ENCODE peak calls at places on chromosomes 11 and 22, in four cellular contexts. One of them, this sample, is unnamed.

GRCh38 chr11:10455637-10456487 is 798 bp downstream of the AMPD3 start:
- DNase-seq in OCI-LY7: peak
- DNase-seq in heart right ventricle: peak
- DNase-seq in right lobe of liver: no peak
- DNase-seq in this sample: peak

GRCh38 chr11:102643941-102644340 is 18.8 kb upstream of the MMP20 start:
- DNase-seq in OCI-LY7: no peak
- DNase-seq in heart right ventricle: no peak
- DNase-seq in right lobe of liver: no peak
- DNase-seq in this sample: no peak

GRCh38 chr22:19291218-19291579 is 320 bp downstream of the CLTCL1 start:
- DNase-seq in OCI-LY7: no peak
- DNase-seq in heart right ventricle: peak
- DNase-seq in right lobe of liver: peak
- DNase-seq in this sample: no peak

GRCh38 chr11:130063398-130063797 is 6.3 kb upstream of the APLP2 start:
- DNase-seq in OCI-LY7: no peak
- DNase-seq in heart right ventricle: no peak
- DNase-seq in right lobe of liver: no peak
- DNase-seq in this sample: no peak

GRCh38 chr11:2194877-2195755 is 23.5 kb upstream of the TH start:
- DNase-seq in OCI-LY7: peak
- DNase-seq in heart right ventricle: peak
- DNase-seq in right lobe of liver: no peak
- DNase-seq in this sample: no peak

GRCh38 chr11:1298695-1299492 is 10.5 kb downstream of the TOLLIP start:
- DNase-seq in OCI-LY7: no peak
- DNase-seq in heart right ventricle: peak
- DNase-seq in right lobe of liver: peak
- DNase-seq in this sample: no peak

GRCh38 chr11:115338476-115338875 is 165.7 kb downstream of the CADM1 start:
- DNase-seq in OCI-LY7: no peak
- DNase-seq in heart right ventricle: no peak
- DNase-seq in right lobe of liver: no peak
- DNase-seq in this sample: no peak

GRCh38 chr11:75597636-75598035 is 35.6 kb downstream of the SERPINH1 start:
- DNase-seq in OCI-LY7: peak
- DNase-seq in heart right ventricle: no peak
- DNase-seq in right lobe of liver: no peak
- DNase-seq in this sample: no peak

GRCh38 chr11:8671242-8671641 is 11.2 kb downstream of the TRIM66 start:
- DNase-seq in OCI-LY7: no peak
- DNase-seq in heart right ventricle: peak
- DNase-seq in right lobe of liver: no peak
- DNase-seq in this sample: peak

GRCh38 chr11:19673924-19674390 is 38.7 kb upstream of the NAV2 start:
- DNase-seq in OCI-LY7: no peak
- DNase-seq in heart right ventricle: peak
- DNase-seq in right lobe of liver: no peak
- DNase-seq in this sample: no peak

DNA sequence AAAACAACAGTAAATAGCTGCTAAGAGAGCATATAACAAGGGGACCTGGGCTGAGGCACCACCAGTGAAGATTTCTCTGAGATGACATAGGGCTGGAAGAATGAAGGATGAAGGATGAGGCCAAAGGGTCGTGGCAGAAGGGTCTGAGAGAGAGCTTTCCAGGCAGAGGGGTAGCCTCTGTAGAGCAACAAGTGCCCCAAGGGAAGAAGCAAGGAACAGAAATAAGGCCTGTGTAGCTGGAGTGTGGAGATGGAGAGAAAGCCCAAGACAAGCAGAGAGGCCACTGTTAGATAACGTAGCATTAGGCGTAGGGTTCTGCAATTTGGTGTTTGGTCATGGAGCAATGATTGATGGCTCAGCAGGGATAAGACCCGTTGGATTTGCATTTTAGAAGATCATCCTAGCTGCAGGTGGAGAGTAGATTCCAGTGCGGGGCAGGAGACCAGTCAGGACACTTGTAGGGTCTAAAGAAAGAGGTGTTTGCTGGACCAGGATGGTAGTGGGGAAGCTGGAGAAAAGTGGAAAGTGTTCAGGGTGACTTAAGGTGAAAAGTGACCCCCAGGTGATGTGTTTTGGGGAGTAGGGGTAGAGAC is 47.6 kb downstream of the EXPH5 start:
- DNase-seq in OCI-LY7: no peak
- DNase-seq in heart right ventricle: no peak
- DNase-seq in right lobe of liver: no peak
- DNase-seq in this sample: no peak
- H3K27ac ChIP-seq in OCI-LY7: no peak
- H3K27ac ChIP-seq in heart right ventricle: no peak
- H3K27ac ChIP-seq in right lobe of liver: no peak
- H3K27ac ChIP-seq in this sample: no peak

DNA sequence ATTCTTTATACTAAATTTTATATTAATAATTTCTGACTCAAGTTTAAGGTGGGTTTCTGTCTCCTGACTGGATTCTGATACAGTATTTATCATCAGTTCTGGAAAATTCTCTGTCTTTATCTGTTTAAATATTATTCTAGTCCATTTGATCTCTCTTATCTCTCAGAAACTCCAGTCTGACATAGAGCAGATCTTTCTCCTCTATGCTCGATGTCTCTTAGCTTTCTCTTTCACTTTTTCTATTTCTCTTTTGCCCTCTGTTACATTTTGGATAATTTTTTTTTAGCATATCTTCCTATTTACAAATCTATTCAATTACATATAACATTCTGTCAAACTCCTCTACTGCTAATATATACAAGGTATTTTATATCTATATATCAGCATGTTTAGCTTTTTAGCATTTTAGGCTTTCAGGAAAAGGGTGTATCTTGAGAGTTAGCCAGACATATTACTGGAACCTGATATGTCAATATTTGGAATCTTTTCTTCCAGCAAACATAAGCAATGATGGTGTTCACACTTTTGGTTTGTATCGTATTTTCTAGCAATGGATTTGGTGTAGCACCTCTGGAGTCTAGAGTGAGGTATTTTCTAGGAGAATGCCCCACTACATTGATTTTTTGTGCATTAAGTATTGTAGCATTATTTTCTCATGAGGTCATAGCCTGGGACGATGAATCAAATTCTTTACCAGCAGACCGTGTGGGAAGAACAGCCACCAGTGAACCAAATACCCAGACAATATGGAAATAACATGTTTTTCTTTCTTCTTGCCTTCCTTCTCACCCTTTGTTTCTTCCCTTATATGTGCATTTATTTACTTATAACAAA is 4.1 kb upstream of the NNMT start:
- DNase-seq in OCI-LY7: no peak
- DNase-seq in heart right ventricle: no peak
- DNase-seq in right lobe of liver: no peak
- DNase-seq in this sample: no peak
- H3K4me3 ChIP-seq in OCI-LY7: no peak
- H3K4me3 ChIP-seq in heart right ventricle: no peak
- H3K4me3 ChIP-seq in right lobe of liver: peak
- H3K4me3 ChIP-seq in this sample: peak

GRCh38 chr11:97880209-97880608 is 1140.5 kb upstream of the CNTN5 start:
- DNase-seq in OCI-LY7: no peak
- DNase-seq in heart right ventricle: no peak
- DNase-seq in right lobe of liver: no peak
- DNase-seq in this sample: no peak

GRCh38 chr11:97888641-97889040 is 1132.1 kb upstream of the CNTN5 start:
- DNase-seq in OCI-LY7: no peak
- DNase-seq in heart right ventricle: no peak
- DNase-seq in right lobe of liver: no peak
- DNase-seq in this sample: no peak

DNA sequence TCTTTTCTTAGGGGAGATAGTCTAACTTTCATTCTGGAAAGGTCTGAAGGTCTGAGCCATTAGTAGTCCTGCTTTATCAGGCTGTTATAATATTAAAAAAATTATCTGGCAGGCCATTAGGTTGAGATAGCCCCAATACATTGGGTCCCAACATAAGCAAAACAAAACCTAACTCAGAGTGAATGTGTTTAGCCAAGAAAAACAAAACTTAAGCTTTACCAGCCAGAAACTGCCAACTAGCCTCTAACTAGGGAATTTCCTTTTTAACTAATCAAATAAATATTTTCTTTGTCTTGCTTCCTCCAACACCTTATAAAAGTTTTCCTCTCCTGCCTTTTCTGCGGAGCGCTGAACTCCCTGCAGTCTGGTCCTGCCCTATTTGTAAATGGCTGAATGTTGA is 1137.7 kb upstream of the CNTN5 start:
- DNase-seq in OCI-LY7: no peak
- DNase-seq in heart right ventricle: no peak
- DNase-seq in right lobe of liver: no peak
- DNase-seq in this sample: no peak
- TF ChIP-seq CTCF in OCI-LY7: no peak
- TF ChIP-seq CTCF in heart right ventricle: no peak
- TF ChIP-seq CTCF in right lobe of liver: no peak
- TF ChIP-seq CTCF in this sample: no peak

DNA sequence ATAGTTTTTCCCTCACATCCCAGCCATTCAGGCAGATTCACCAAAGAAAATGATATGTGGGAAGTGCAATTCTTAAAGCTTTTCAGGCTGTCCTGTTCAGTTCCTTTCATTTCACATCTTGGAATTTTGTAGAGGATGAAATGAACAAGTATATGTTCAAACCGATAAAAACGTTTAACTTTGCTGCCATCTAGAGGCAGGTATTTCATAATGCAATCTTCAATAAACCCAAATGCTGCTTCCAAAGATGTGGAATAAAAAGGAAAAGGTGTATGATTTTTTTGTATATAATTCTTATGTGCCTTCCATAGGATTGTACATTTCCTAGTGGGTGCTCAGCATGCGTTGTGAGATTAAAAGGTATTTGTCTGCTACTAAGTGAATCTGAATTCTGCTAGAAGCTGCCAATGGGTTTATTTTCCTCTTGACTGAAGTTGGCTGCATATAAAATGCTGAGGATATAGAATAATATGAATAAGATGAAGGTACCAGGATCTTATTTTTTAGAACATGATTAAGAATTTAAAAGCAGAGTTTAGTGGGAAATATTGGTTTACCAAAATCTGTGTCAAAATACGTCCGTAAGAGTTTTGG is 199.3 kb downstream of the PGR start:
- DNase-seq in OCI-LY7: peak
- DNase-seq in heart right ventricle: no peak
- DNase-seq in right lobe of liver: no peak
- DNase-seq in this sample: no peak
- H3K27ac ChIP-seq in OCI-LY7: no peak
- H3K27ac ChIP-seq in heart right ventricle: no peak
- H3K27ac ChIP-seq in right lobe of liver: no peak
- H3K27ac ChIP-seq in this sample: no peak

GRCh38 chr11:134341805-134342571 is 10.2 kb downstream of the GLB1L2 start:
- DNase-seq in OCI-LY7: no peak
- DNase-seq in heart right ventricle: no peak
- DNase-seq in right lobe of liver: no peak
- DNase-seq in this sample: no peak
- H3K4me3 ChIP-seq in OCI-LY7: no peak
- H3K4me3 ChIP-seq in heart right ventricle: no peak
- H3K4me3 ChIP-seq in right lobe of liver: no peak
- H3K4me3 ChIP-seq in this sample: no peak

GRCh38 chr11:37857726-37858125 is 1259.7 kb upstream of the RAG2 start:
- DNase-seq in OCI-LY7: no peak
- DNase-seq in heart right ventricle: no peak
- DNase-seq in right lobe of liver: no peak
- DNase-seq in this sample: no peak

GRCh38 chr11:37861671-37862070 is 1263.6 kb upstream of the RAG2 start:
- DNase-seq in OCI-LY7: no peak
- DNase-seq in heart right ventricle: no peak
- DNase-seq in right lobe of liver: no peak
- DNase-seq in this sample: no peak

GRCh38 chr11:37858398-37858797 is 1260.4 kb upstream of the RAG2 start:
- DNase-seq in OCI-LY7: no peak
- DNase-seq in heart right ventricle: no peak
- DNase-seq in right lobe of liver: no peak
- DNase-seq in this sample: no peak
- TF ChIP-seq CTCF in OCI-LY7: peak
- TF ChIP-seq CTCF in heart right ventricle: no peak
- TF ChIP-seq CTCF in right lobe of liver: no peak
- TF ChIP-seq CTCF in this sample: peak

GRCh38 chr22:29266564-29267461 is 968 bp downstream of the RHBDD3 start:
- DNase-seq in OCI-LY7: peak
- DNase-seq in heart right ventricle: no peak
- DNase-seq in right lobe of liver: peak
- DNase-seq in this sample: no peak
- H3K27ac ChIP-seq in OCI-LY7: peak
- H3K27ac ChIP-seq in heart right ventricle: peak
- H3K27ac ChIP-seq in right lobe of liver: peak
- H3K27ac ChIP-seq in this sample: peak

GRCh38 chr11:59556883-59557205 is 45.5 kb downstream of the OR4D9 start:
- DNase-seq in OCI-LY7: no peak
- DNase-seq in heart right ventricle: no peak
- DNase-seq in right lobe of liver: no peak
- DNase-seq in this sample: no peak
- H3K4me3 ChIP-seq in OCI-LY7: peak
- H3K4me3 ChIP-seq in heart right ventricle: no peak
- H3K4me3 ChIP-seq in right lobe of liver: no peak
- H3K4me3 ChIP-seq in this sample: peak

GRCh38 chr11:96964661-96965060 is 574.8 kb downstream of the JRKL start:
- DNase-seq in OCI-LY7: no peak
- DNase-seq in heart right ventricle: no peak
- DNase-seq in right lobe of liver: no peak
- DNase-seq in this sample: no peak
- TF ChIP-seq CTCF in OCI-LY7: no peak
- TF ChIP-seq CTCF in heart right ventricle: no peak
- TF ChIP-seq CTCF in right lobe of liver: no peak
- TF ChIP-seq CTCF in this sample: no peak

GRCh38 chr22:35839811-35840739 is 122.4 kb downstream of the APOL5 start:
- DNase-seq in OCI-LY7: peak
- DNase-seq in heart right ventricle: peak
- DNase-seq in right lobe of liver: peak
- DNase-seq in this sample: peak

GRCh38 chr22:35835998-35836691 is 118.5 kb downstream of the APOL5 start:
- DNase-seq in OCI-LY7: no peak
- DNase-seq in heart right ventricle: peak
- DNase-seq in right lobe of liver: no peak
- DNase-seq in this sample: peak

GRCh38 chr22:35838849-35839646 is 121.4 kb downstream of the APOL5 start:
- DNase-seq in OCI-LY7: peak
- DNase-seq in heart right ventricle: no peak
- DNase-seq in right lobe of liver: no peak
- DNase-seq in this sample: peak

GRCh38 chr22:35835267-35835997 is 117.8 kb downstream of the APOL5 start:
- DNase-seq in OCI-LY7: no peak
- DNase-seq in heart right ventricle: no peak
- DNase-seq in right lobe of liver: no peak
- DNase-seq in this sample: no peak

GRCh38 chr22:35837328-35837727 is 119.7 kb downstream of the APOL5 start:
- DNase-seq in OCI-LY7: no peak
- DNase-seq in heart right ventricle: no peak
- DNase-seq in right lobe of liver: no peak
- DNase-seq in this sample: no peak
- H3K27ac ChIP-seq in OCI-LY7: peak
- H3K27ac ChIP-seq in heart right ventricle: peak
- H3K27ac ChIP-seq in right lobe of liver: no peak
- H3K27ac ChIP-seq in this sample: no peak

This sample was measured in AG04450.